ENCODE peak calls at places on chromosome 14, in four cellular contexts. V, M, C and Y are unnamed samples. For H3K4me1, the result is how much of the 10 kb centered on the place peaks cover.

GRCh38 chr14:93055651-93056115 is 60.0 kb downstream of the ITPK1 start:
- DNase-seq in C (peak), V (peak), M (no peak), Y (no peak)

GRCh38 chr14:41830679-41831078 is 224.0 kb downstream of the LRFN5 start:
- DNase-seq in V (peak), C (peak), M (peak), Y (no peak)

GRCh38 chr14:30440986-30441385 is 118.0 kb upstream of the G2E3 start:
- DNase-seq in C (no peak), M (no peak), V (no peak), Y (no peak)

GRCh38 chr14:75222208-75222701 is 45.8 kb upstream of the TMED10 start:
- DNase-seq in V (no peak), M (peak), C (no peak), Y (peak)

GRCh38 chr14:21055473-21056117 is 2.0 kb upstream of the RNASE8 start:
- DNase-seq in V (no peak), M (peak), C (peak), Y (no peak)

GRCh38 chr14:102986810-102987579 is 64.5 kb downstream of the AMN start:
- DNase-seq in V (no peak), M (no peak), C (no peak), Y (no peak)

GRCh38 chr14:64722842-64723447 is 18.7 kb downstream of the PLEKHG3 start:
- DNase-seq in C (peak), V (no peak), M (no peak), Y (no peak)

GRCh38 chr14:62081012-62081612 is 318.9 kb downstream of the SNAPC1 start:
- DNase-seq in V (no peak), M (no peak), C (peak), Y (no peak)

GRCh38 chr14:34211732-34212131 is 250.3 kb downstream of the SPTSSA start:
- DNase-seq in M (no peak), C (no peak), V (no peak), Y (no peak)

GRCh38 chr14:103109789-103110415 is 13.4 kb upstream of the TNFAIP2 start:
- DNase-seq in V (peak), C (peak), M (peak), Y (no peak)

GRCh38 chr14:104799657-104800599 is 973 bp upstream of the ZBTB42 start:
- DNase-seq in M (peak), V (peak), C (peak), Y (peak)

GRCh38 chr14:61512026-61512425 is 183.3 kb upstream of the HIF1A start:
- DNase-seq in V (no peak), M (no peak), C (no peak), Y (no peak)

GRCh38 chr14:102544745-102545460 is 35.3 kb upstream of the ANKRD9 start:
- DNase-seq in C (peak), M (peak), V (no peak), Y (no peak)

GRCh38 chr14:44149597-44149996 is 357.5 kb downstream of the FSCB start:
- DNase-seq in V (no peak), C (no peak), M (peak), Y (no peak)

GRCh38 chr14:52025310-52025709 is 36.0 kb downstream of the RTRAF start:
- DNase-seq in V (no peak), M (no peak), C (no peak), Y (no peak)

GRCh38 chr14:104786091-104786586 is 9.4 kb downstream of the AKT1 start:
- DNase-seq in M (no peak), V (no peak), C (no peak), Y (no peak)

DNA sequence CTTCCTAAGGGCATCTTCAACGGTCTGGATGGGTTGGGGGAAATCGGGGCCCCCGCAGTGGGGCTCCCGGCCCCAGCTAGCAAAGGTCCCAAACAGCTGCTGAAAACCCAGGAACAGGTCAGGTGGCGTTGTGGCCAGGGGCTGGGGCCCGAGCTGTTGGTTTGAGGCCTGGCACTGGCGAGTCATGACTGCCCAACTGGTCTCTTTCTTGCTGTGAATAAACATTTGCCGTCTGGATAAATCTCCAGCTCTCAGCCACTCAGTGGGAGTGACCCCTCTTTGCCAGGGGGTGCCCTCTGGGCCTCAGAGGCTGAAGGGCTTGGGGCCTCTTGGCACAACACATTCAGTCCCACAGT is 6.8 kb upstream of the SLC25A29 start:
- DNase-seq in V (no peak), M (no peak), C (no peak), Y (no peak)
- H3K4me1 ChIP-seq in V (under half), M (under half), C (under half), Y (under half)

DNA sequence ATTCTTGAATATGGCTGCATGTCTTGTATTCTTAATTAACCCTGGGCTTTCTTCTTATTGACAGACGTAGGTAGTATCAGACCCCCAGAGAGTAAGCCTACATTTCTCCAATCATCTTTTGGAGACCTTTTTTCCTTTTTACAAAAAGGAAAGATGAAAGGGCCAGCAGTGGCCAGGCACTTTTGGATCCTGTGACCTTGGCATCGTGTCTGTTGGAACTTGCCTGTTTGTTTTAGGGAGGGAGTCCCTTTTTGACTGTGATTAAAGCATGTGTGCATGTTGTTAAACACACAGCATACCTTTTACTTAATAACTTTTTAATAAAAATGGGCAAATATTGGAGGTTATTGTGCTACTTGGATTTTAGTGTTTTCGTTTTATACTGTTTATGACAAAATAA is 57.2 kb downstream of the PCNX1 start:
- DNase-seq in C (no peak), V (no peak), M (no peak), Y (no peak)
- TF ChIP-seq CTCF in C (no peak), V (no peak), M (no peak), Y (no peak)

DNA sequence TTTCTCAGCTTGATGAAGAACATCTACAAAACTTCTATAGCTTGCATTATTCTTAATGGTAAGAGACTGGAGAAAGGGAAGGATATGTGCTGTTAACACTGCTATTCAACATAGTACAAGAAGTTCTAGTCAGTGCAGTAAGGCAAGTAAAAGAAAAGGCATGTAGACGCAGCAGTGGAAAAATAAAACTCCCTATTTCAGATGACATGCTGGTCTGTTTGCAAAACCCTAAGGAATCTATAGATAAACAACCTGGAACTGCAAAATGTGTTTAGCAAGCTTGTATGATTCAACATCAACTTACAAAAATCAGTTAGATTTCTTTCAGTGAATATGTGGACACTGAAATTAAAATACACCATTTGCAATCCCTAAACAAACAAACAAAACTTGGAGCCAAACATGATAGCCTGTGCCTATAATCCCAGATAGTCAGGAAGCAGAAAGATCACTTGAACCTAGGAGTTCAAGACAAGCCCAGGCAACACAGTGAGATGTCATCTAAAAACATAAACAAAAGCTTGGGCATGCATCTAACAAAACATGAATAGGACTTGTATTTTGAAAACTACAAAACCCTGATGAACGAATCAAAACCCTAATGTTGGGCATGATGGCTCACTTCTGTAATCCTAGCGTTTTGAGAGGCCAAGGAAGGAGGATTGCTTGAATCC is 293.6 kb upstream of the RGS6 start:
- DNase-seq in C (no peak), V (no peak), M (no peak), Y (no peak)
- H3K4me1 ChIP-seq in C (under half), V (under half), M (under half), Y (under half)

GRCh38 chr14:77124345-77125274 is 17.0 kb downstream of the ZDHHC22 start:
- DNase-seq in V (peak), C (peak), M (peak), Y (peak)
- TF ChIP-seq CTCF in V (no peak), C (peak), M (peak), Y (peak)

GRCh38 chr14:49999826-50000214 is 106.9 kb downstream of the ARF6 start:
- DNase-seq in C (no peak), V (no peak), M (no peak), Y (no peak)
- H3K4me1 ChIP-seq in C (half or more), V (under half), M (under half), Y (half or more)

DNA sequence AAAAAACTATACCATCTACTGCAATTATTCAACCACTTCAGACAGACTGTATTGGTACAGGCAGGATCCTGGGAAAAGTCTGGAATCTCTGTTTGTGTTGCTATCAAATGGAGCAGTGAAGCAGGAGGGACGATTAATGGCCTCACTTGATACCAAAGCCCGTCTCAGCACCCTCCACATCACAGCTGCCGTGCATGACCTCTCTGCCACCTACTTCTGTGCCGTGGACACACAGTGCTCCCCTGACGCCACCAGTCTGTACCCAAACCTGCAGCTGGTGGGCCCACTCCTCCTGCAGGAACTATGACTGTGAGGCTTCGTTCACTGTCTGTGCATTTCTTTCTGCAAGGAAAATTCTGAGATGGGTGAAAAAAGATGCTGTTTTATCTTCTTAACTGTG is 284.7 kb downstream of the DAD1 start:
- DNase-seq in M (no peak), C (no peak), V (no peak), Y (no peak)
- TF ChIP-seq CTCF in M (no peak), C (no peak), V (no peak), Y (no peak)

GRCh38 chr14:69663322-69663686 is 51.9 kb downstream of the SUSD6 start:
- DNase-seq in V (no peak), M (no peak), C (no peak), Y (no peak)
- H3K4me1 ChIP-seq in V (half or more), M (under half), C (under half), Y (half or more)